ENCODE peak calls at places on chromosomes 11 and 22, in four cellular contexts. F is heart left ventricle, X is NB4, V is right lobe of liver. H is an unnamed sample.
A peak's percentile ranks its signal among the peaks of the same experiment; 100 is the strongest.

GRCh38 chr11:978073-978720 is 52.5 kb downstream of the AP2A2 start:
- DNase-seq in X (no peak), V (no peak), F (no peak), H (no peak)

GRCh38 chr11:87459351-87459750 is 421.6 kb downstream of the TMEM135 start:
- DNase-seq in X (no peak), F (no peak), V (no peak), H (no peak)

GRCh38 chr22:30947163-30947820 is 21.3 kb downstream of the MORC2 start:
- DNase-seq in F (peak; percentile 32), V (peak; percentile 43), X (no peak), H (no peak)

GRCh38 chr22:41092847-41093371 is 517 bp downstream of the EP300 start:
- DNase-seq in V (no peak), F (peak; percentile 29), X (peak; percentile 66), H (peak; percentile 4)

GRCh38 chr11:94866936-94867795 is 99.0 kb downstream of the AMOTL1 start:
- DNase-seq in F (no peak), V (no peak), X (no peak), H (no peak)

GRCh38 chr11:12318791-12319733 is 58.3 kb upstream of the PARVA start:
- DNase-seq in X (no peak), F (no peak), V (no peak), H (peak; percentile 85)

GRCh38 chr11:43868852-43869567 is 11.6 kb upstream of the ALKBH3 start:
- DNase-seq in F (no peak), X (peak; percentile 95), V (no peak), H (peak; percentile 66)

GRCh38 chr11:76030286-76030685 is 176.0 kb downstream of the WNT11 start:
- DNase-seq in X (no peak), V (no peak), F (no peak), H (peak; percentile 57)

GRCh38 chr22:28014141-28015055 is 95.3 kb upstream of the PITPNB start:
- DNase-seq in X (no peak), V (peak; percentile 54), F (no peak), H (no peak)

GRCh38 chr22:50672471-50673230 is at the start of gene SHANK3:
- DNase-seq in V (peak; percentile 79), X (no peak), F (peak; percentile 88), H (no peak)

GRCh38 chr11:2830030-2830812 is 55.4 kb downstream of the CDKN1C start:
- DNase-seq in V (peak; percentile 42), X (no peak), F (peak; percentile 73), H (no peak)

GRCh38 chr22:16917144-16918003 is 90.6 kb downstream of the GAB4 start:
- DNase-seq in X (peak; percentile 70), F (peak; percentile 41), V (peak; percentile 57), H (peak; percentile 8)

GRCh38 chr22:32240461-32240860 is 14.7 kb downstream of the SLC5A4 start:
- DNase-seq in F (no peak), X (no peak), V (no peak), H (no peak)

GRCh38 chr11:46669606-46670243 is 30.7 kb downstream of the ARHGAP1 start:
- DNase-seq in V (no peak), F (no peak), X (peak; percentile 80), H (peak; percentile 31)

GRCh38 chr22:30606455-30607299 is at the start of gene TCN2:
- DNase-seq in V (peak; percentile 84), F (peak; percentile 72), X (peak; percentile 91), H (peak; percentile 78)

GRCh38 chr11:123033895-123034294 is 28.0 kb downstream of the HSPA8 start:
- DNase-seq in V (no peak), X (no peak), F (no peak), H (no peak)

GRCh38 chr22:20552450-20552894 is 45.1 kb downstream of the MED15 start:
- DNase-seq in F (peak; percentile 83), X (no peak), V (no peak), H (peak; percentile 90)

GRCh38 chr22:50136431-50137047 is 34.0 kb upstream of the PANX2 start:
- DNase-seq in V (no peak), X (no peak), F (no peak), H (peak; percentile 27)

GRCh38 chr22:50467341-50467740 is 7.5 kb downstream of the SBF1 start:
- DNase-seq in F (no peak), V (no peak), X (no peak), H (no peak)

GRCh38 chr11:17722000-17722643 is 2.8 kb downstream of the MYOD1 start:
- DNase-seq in X (no peak), V (no peak), F (no peak), H (no peak)
- H3K4me3 ChIP-seq in X (no peak overlapping the region), V (no peak overlapping the region), F (no peak overlapping the region), H (no peak overlapping the region)

GRCh38 chr11:134270250-134270714 is 5.9 kb upstream of the GLB1L3 start:
- DNase-seq in V (no peak), X (peak; percentile 27), F (no peak), H (no peak)
- TF ChIP-seq CTCF in V (no peak), X (no peak), F (no peak), H (peak; percentile 16)

GRCh38 chr11:62850911-62851806 is 11.8 kb upstream of the WDR74 start:
- DNase-seq in V (no peak), X (peak; percentile 64), F (no peak), H (no peak)

GRCh38 chr11:62854013-62854824 is 14.8 kb upstream of the WDR74 start:
- DNase-seq in F (no peak), X (no peak), V (no peak), H (no peak)

GRCh38 chr11:62853279-62853965 is 14.0 kb upstream of the WDR74 start:
- DNase-seq in F (no peak), X (no peak), V (no peak), H (no peak)

GRCh38 chr11:62852523-62853188 is 13.3 kb upstream of the WDR74 start:
- DNase-seq in F (no peak), X (no peak), V (no peak), H (no peak)

GRCh38 chr11:62851807-62852522 is 12.6 kb upstream of the WDR74 start:
- DNase-seq in F (no peak), X (peak; percentile 40), V (no peak), H (no peak)
- H3K4me3 ChIP-seq in F (no peak overlapping the region), X (peak overlapping the region; percentile 88), V (no peak overlapping the region), H (no peak overlapping the region)

DNA sequence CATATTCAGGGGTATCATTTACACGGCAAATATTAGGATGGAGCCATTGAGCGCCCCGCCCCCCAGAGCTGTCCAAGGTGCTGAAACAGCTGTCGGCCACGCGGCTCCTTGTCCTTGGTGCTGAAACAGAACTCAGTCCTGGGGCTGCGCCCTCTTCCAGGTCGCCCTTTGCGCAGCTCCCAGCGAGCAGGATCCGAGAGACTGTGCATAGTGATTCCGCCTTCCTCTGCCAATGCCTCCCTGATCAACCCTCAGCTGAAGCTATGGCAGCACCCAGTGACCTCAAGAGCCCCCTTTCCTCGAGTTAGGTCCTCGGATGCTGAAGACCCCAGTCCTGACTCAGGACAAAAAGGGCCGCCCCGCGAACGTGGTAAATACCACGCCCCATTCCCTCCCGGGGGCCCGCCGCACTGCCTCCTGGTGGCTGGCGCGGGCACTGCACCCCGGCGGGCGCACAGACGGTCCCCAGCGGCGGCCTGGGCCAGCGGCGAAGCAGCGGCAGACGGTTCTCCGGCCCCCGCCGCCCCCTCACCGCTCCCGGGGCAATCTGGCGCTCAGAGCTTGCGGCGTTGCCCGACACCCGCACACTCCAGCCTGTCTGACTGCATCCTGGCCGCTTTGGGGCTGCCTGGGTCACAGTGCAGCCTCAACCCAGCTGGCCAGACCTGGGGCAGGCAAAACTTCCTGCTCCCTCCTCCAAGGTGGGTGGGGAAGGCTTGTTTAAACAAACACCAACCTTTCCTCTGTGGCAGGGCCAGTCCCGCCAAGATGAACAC is 13.4 kb downstream of the SYT7 start:
- DNase-seq in X (peak; percentile 88), V (peak; percentile 77), F (peak; percentile 80), H (peak; percentile 92)
- TF ChIP-seq CTCF in X (peak; percentile 36), V (peak; percentile 48), F (peak; percentile 38), H (peak; percentile 22)